ENCODE peak calls at places on chromosome 3, in seven cellular contexts. E, Z, C, I, H, N and K are unnamed samples.

GRCh38 chr3:70516081-70516480 is 203.6 kb upstream of the MDFIC2 start:
- DNase-seq in E (no peak), Z (no peak), C (no peak), I (no peak), H (no peak), N (no peak), K (no peak)

GRCh38 chr3:119856695-119857094 is 74.8 kb downstream of the NR1I2 start:
- DNase-seq in E (no peak), Z (no peak), C (no peak), I (no peak), H (no peak), N (no peak), K (no peak)

GRCh38 chr3:45571969-45572368 is 22.6 kb upstream of the LIMD1 start:
- DNase-seq in E (no peak), Z (no peak), C (peak), I (no peak), H (no peak), N (no peak), K (no peak)

GRCh38 chr3:152267831-152268500 is 763 bp upstream of the MBNL1 start:
- DNase-seq in E (no peak), Z (no peak), C (no peak), I (no peak), H (no peak), N (peak), K (no peak)

GRCh38 chr3:152818027-152818426 is 16.9 kb upstream of the P2RY1 start:
- DNase-seq in E (no peak), Z (no peak), C (no peak), I (no peak), H (no peak), N (no peak), K (no peak)

GRCh38 chr3:194664857-194665256 is 7.1 kb downstream of the LSG1 start:
- DNase-seq in E (no peak), Z (no peak), C (no peak), I (no peak), H (no peak), N (no peak), K (no peak)

GRCh38 chr3:156416846-156417581 is 137.9 kb downstream of the SSR3 start:
- DNase-seq in E (no peak), Z (no peak), C (no peak), I (no peak), H (no peak), N (no peak), K (no peak)

GRCh38 chr3:29057326-29057725 is 223.5 kb upstream of the RBMS3 start:
- DNase-seq in E (no peak), Z (no peak), C (peak), I (no peak), H (no peak), N (no peak), K (no peak)

GRCh38 chr3:185084883-185085282 is 68.0 kb downstream of the C3orf70 start:
- DNase-seq in E (no peak), Z (no peak), C (peak), I (no peak), H (no peak), N (peak), K (no peak)

GRCh38 chr3:102536479-102536878 is 101.7 kb downstream of the ZPLD1 start:
- DNase-seq in E (peak), Z (no peak), C (peak), I (no peak), H (no peak), N (peak), K (no peak)